ENCODE peak calls at places on chromosomes 12 and 14, in four cellular contexts. H is K562, O is GM06990, C is aorta. X is an unnamed sample.

GRCh38 chr12:57219205-57219992 is 2.8 kb downstream of the NXPH4 start:
- DNase-seq in C (no peak), O (no peak), H (no peak), X (no peak)

GRCh38 chr12:120079352-120080042 is 37.1 kb downstream of the RAB35 start:
- DNase-seq in H (no peak), O (no peak), C (peak), X (no peak)

GRCh38 chr12:5383961-5384360 is 47.9 kb upstream of the NTF3 start:
- DNase-seq in O (no peak), H (no peak), C (no peak), X (no peak)

GRCh38 chr12:105485321-105485910 is 154.9 kb downstream of the C12orf75 start:
- DNase-seq in C (no peak), O (no peak), H (no peak), X (no peak)

GRCh38 chr12:100442403-100442802 is 31.3 kb upstream of the NR1H4 start:
- DNase-seq in O (no peak), C (no peak), H (no peak), X (no peak)

GRCh38 chr12:53049582-53050318 is at the start of gene TNS2:
- DNase-seq in H (peak), O (no peak), C (peak), X (no peak)

GRCh38 chr14:64114166-64114565 is 180.0 kb downstream of the ESR2 start:
- DNase-seq in O (no peak), C (no peak), H (no peak), X (no peak)

GRCh38 chr14:21652209-21652808 is 1.3 kb upstream of the OR4E2 start:
- DNase-seq in H (no peak), C (no peak), O (no peak), X (no peak)

GRCh38 chr12:32698285-32698684 is 19.2 kb downstream of the DNM1L start:
- DNase-seq in O (no peak), H (no peak), C (no peak), X (no peak)

GRCh38 chr12:31008241-31008711 is 65.4 kb upstream of the DDX11 start:
- DNase-seq in O (no peak), C (no peak), H (no peak), X (no peak)

GRCh38 chr14:35229495-35230089 is 62.6 kb upstream of the PSMA6 start:
- DNase-seq in H (peak), C (no peak), O (peak), X (peak)

GRCh38 chr12:72191761-72192160 is 80.4 kb upstream of the TRHDE start:
- DNase-seq in C (no peak), O (peak), H (no peak), X (no peak)

GRCh38 chr14:104982548-104983230 is 2.9 kb upstream of the CLBA1 start:
- DNase-seq in O (no peak), C (peak), H (no peak), X (no peak)

GRCh38 chr12:107684990-107685359 is 624 bp upstream of the PWP1 start:
- DNase-seq in H (peak), O (no peak), C (no peak), X (no peak)